ENCODE peak calls at places on chromosome 4, in ten cellular contexts. H, G, L, Q, O, M, C, N, B and K are unnamed samples.

GRCh38 chr4:129526812-129527211 is 430.9 kb downstream of the C4orf33 start:
- DNase-seq in H (peak; percentile 31), G (no peak), L (no peak), Q (peak; percentile 73), O (no peak), M (no peak), C (no peak), N (no peak), B (no peak), K (no peak)

GRCh38 chr4:54971474-54971950 is 153.9 kb downstream of the KDR start:
- DNase-seq in H (peak; percentile 82), G (no peak), L (no peak), Q (peak; percentile 82), O (no peak), M (peak; percentile 59), C (no peak), N (no peak), B (no peak), K (no peak)

GRCh38 chr4:123481034-123481433 is 84.4 kb downstream of the SPRY1 start:
- DNase-seq in H (no peak), G (no peak), L (no peak), Q (no peak), O (peak; percentile 63), M (no peak), C (no peak), N (no peak), B (no peak), K (no peak)

GRCh38 chr4:39635023-39635422 is 3.6 kb downstream of the SMIM14 start:
- DNase-seq in H (peak; percentile 87), G (no peak), L (no peak), Q (no peak), O (no peak), M (peak; percentile 30), C (no peak), N (no peak), B (no peak), K (no peak)

GRCh38 chr4:73619351-73619750 is 885 bp downstream of the RASSF6 start:
- DNase-seq in H (no peak), G (no peak), L (no peak), Q (no peak), O (no peak), M (no peak), C (no peak), N (no peak), B (no peak), K (no peak)

GRCh38 chr4:153541426-153542096 is 75.4 kb downstream of the TMEM131L start:
- DNase-seq in H (no peak), G (no peak), L (no peak), Q (no peak), O (no peak), M (no peak), C (no peak), N (no peak), B (no peak), K (no peak)

GRCh38 chr4:51884055-51884454 is 41.1 kb downstream of the DCUN1D4 start:
- DNase-seq in H (peak; percentile 39), G (no peak), L (no peak), Q (no peak), O (no peak), M (no peak), C (no peak), N (no peak), B (no peak), K (no peak)

GRCh38 chr4:52103314-52103713 is 52.2 kb downstream of the SPATA18 start:
- DNase-seq in H (peak; percentile 69), G (no peak), L (no peak), Q (peak; percentile 49), O (no peak), M (peak; percentile 23), C (no peak), N (no peak), B (no peak), K (no peak)

GRCh38 chr4:96916731-96917130 is 1076.8 kb downstream of the PDHA2 start:
- DNase-seq in H (peak; percentile 44), G (no peak), L (no peak), Q (no peak), O (no peak), M (no peak), C (no peak), N (no peak), B (no peak), K (no peak)

DNA sequence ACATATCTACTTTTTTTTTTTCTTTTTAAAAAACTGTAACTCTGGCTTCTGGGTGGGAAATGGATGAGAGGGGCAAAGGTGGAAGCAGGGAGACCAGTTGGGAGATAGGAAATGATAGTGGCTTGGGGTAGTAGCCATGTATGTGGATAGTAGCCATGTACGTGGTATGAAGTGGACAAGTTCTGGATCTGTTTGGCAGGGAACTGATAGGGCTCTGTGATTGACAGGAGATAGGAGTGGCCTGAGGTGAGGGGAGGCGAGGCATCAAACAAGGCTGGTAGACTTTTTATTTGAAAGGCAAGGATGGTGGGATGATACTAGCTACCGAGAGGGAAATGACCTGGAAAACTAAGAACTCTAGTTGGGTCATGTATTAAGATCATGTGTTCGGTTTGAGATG is 117.8 kb downstream of the AFF1 start:
- DNase-seq in H (no peak), G (no peak), L (no peak), Q (no peak), O (no peak), M (no peak), C (no peak), N (no peak), B (no peak), K (no peak)
- H3K4me1 ChIP-seq in H (peaks cover 52% of the 10 kb centered on the region), G (peaks cover 60% of the 10 kb centered on the region), L (peaks cover 35% of the 10 kb centered on the region), Q (peaks cover 12% of the 10 kb centered on the region), O (peaks cover 4% of the 10 kb centered on the region), M (peaks cover 22% of the 10 kb centered on the region), C (peaks cover 16% of the 10 kb centered on the region), N (peaks cover 98% of the 10 kb centered on the region), B (peaks cover 15% of the 10 kb centered on the region), K (peaks cover 90% of the 10 kb centered on the region)

GRCh38 chr4:2929469-2929868 is 33.7 kb downstream of the NOP14 start:
- DNase-seq in H (no peak), G (peak; percentile 47), L (no peak), Q (no peak), O (no peak), M (no peak), C (peak; percentile 70), N (no peak), B (no peak), K (no peak)

GRCh38 chr4:2928242-2929155 is 34.7 kb downstream of the NOP14 start:
- DNase-seq in H (no peak), G (peak; percentile 49), L (no peak), Q (no peak), O (no peak), M (peak; percentile 69), C (peak; percentile 67), N (no peak), B (no peak), K (peak; percentile 8)

GRCh38 chr4:2930821-2931764 is 32.1 kb downstream of the NOP14 start:
- DNase-seq in H (no peak), G (peak; percentile 88), L (no peak), Q (no peak), O (no peak), M (no peak), C (peak; percentile 77), N (peak; percentile 21), B (peak; percentile 60), K (peak; percentile 52)

GRCh38 chr4:2931765-2932560 is 31.2 kb downstream of the NOP14 start:
- DNase-seq in H (peak; percentile 63), G (peak; percentile 89), L (no peak), Q (peak; percentile 93), O (no peak), M (no peak), C (peak; percentile 86), N (peak; percentile 78), B (peak; percentile 72), K (peak; percentile 40)

DNA sequence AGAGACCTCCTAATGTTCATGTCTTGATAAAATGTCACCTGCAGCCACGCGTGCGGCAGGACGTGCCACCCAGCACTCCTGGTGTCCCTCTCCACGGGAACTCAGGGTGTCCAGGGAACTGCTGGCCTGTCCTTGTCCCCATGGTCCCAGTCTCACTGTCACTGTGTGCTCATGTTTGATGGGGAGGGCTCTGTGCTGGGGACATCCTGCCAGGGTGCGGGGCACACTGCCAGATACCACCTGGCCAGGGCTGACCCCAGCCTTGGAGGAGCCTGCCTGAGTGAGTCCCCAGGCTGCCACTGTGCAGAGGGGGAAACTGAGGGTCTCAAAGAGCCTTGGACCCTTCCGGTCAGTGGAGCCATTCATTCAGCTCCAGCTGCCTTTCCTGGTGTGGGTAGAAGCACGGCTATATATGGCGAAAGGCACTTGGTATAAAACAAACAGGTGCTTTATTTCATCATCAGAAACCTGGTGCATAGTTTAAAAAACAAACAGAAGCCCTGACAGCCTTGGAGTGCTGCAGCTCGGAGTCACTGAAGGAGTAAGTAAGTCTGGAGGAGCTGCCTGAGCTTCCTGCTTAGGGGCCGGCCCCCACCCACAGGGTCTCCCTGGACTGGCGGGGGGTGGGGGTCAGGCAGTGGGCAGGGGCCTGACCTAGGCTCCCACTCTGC is 32.9 kb downstream of the NOP14 start:
- DNase-seq in H (no peak), G (peak; percentile 36), L (no peak), Q (no peak), O (no peak), M (peak; percentile 31), C (peak; percentile 58), N (peak; percentile 15), B (no peak), K (peak; percentile 12)
- H3K27ac ChIP-seq in H (peak overlapping the region; percentile 45), G (peak overlapping the region; percentile 97), L (no peak overlapping the region), Q (no peak overlapping the region), O (no peak overlapping the region), M (peak overlapping the region; percentile 66), C (no peak overlapping the region), N (peak overlapping the region; percentile 86), B (no peak overlapping the region), K (peak overlapping the region; percentile 94)

GRCh38 chr4:48227662-48228061 is 42.0 kb downstream of the TEC start:
- DNase-seq in H (no peak), G (peak; percentile 48), L (no peak), Q (no peak), O (no peak), M (no peak), C (no peak), N (no peak), B (no peak), K (no peak)

GRCh38 chr4:48223633-48224295 is 45.9 kb downstream of the TEC start:
- DNase-seq in H (no peak), G (no peak), L (no peak), Q (no peak), O (peak; percentile 21), M (no peak), C (no peak), N (no peak), B (no peak), K (no peak)

GRCh38 chr4:48226199-48226598 is 43.4 kb downstream of the TEC start:
- DNase-seq in H (no peak), G (no peak), L (no peak), Q (no peak), O (no peak), M (no peak), C (no peak), N (no peak), B (no peak), K (no peak)

GRCh38 chr4:48222491-48222890 is 47.1 kb downstream of the TEC start:
- DNase-seq in H (no peak), G (no peak), L (no peak), Q (no peak), O (no peak), M (no peak), C (no peak), N (no peak), B (no peak), K (no peak)

GRCh38 chr4:48225368-48226141 is 44.1 kb downstream of the TEC start:
- DNase-seq in H (peak; percentile 49), G (no peak), L (no peak), Q (no peak), O (no peak), M (no peak), C (no peak), N (no peak), B (no peak), K (no peak)
- H3K4me1 ChIP-seq in H (peaks cover 8% of the 10 kb centered on the region), G (no peaks in the 10 kb centered on the region), L (no peaks in the 10 kb centered on the region), Q (no peaks in the 10 kb centered on the region), O (peaks cover 14% of the 10 kb centered on the region), M (no peaks in the 10 kb centered on the region), C (no peaks in the 10 kb centered on the region), N (no peaks in the 10 kb centered on the region), B (peaks cover 4% of the 10 kb centered on the region), K (no peaks in the 10 kb centered on the region)

GRCh38 chr4:171601091-171601490 is 212.1 kb upstream of the GALNTL6 start:
- DNase-seq in H (no peak), G (no peak), L (no peak), Q (no peak), O (no peak), M (no peak), C (no peak), N (no peak), B (no peak), K (no peak)
- H3K27ac ChIP-seq in H (no peak overlapping the region), G (no peak overlapping the region), L (no peak overlapping the region), Q (no peak overlapping the region), O (no peak overlapping the region), M (no peak overlapping the region), C (no peak overlapping the region), N (no peak overlapping the region), B (no peak overlapping the region), K (no peak overlapping the region)